ENCODE peak calls at places on chromosome 12, in six cellular contexts. P is tibial nerve; S is fibroblast of lung; M is A549; N is CD8-positive, alpha-beta T cell; T is Peyer's patch. D is an unnamed sample.

GRCh38 chr12:98399532-98399931 is 115.9 kb upstream of the TMPO start:
- DNase-seq in T (peak), S (peak), P (no peak), M (peak), N (peak), D (peak)

GRCh38 chr12:31965090-31965489 is 5.9 kb downstream of the RESF1 start:
- DNase-seq in N (peak), M (no peak), P (no peak), T (no peak), S (no peak), D (no peak)

GRCh38 chr12:122888232-122888752 is 7.6 kb downstream of the VPS37B start:
- DNase-seq in M (peak), P (no peak), N (peak), T (peak), S (peak), D (no peak)

GRCh38 chr12:89920866-89921265 is 212.2 kb upstream of the ATP2B1 start:
- DNase-seq in S (no peak), P (no peak), T (no peak), M (no peak), N (no peak), D (no peak)

GRCh38 chr12:15164997-15165659 is 56.1 kb downstream of the RERG start:
- DNase-seq in T (no peak), M (no peak), N (no peak), S (peak), P (no peak), D (peak)

GRCh38 chr12:50314629-50315312 is 31.5 kb upstream of the LIMA1 start:
- DNase-seq in M (peak), N (no peak), P (no peak), T (no peak), S (peak), D (no peak)

GRCh38 chr12:96033549-96034389 is 1.6 kb downstream of the LTA4H start:
- DNase-seq in M (no peak), N (no peak), T (no peak), S (no peak), P (no peak), D (no peak)

GRCh38 chr12:26704684-26705475 is 128.1 kb downstream of the ITPR2 start:
- DNase-seq in T (no peak), S (peak), P (no peak), M (no peak), N (no peak), D (no peak)

GRCh38 chr12:67320614-67321305 is 51.6 kb downstream of the CAND1 start:
- DNase-seq in S (peak), N (no peak), M (no peak), T (no peak), P (no peak), D (no peak)

GRCh38 chr12:68013181-68013580 is 23.9 kb downstream of the IFNG-AS1 start:
- DNase-seq in T (no peak), P (no peak), N (no peak), S (no peak), M (no peak), D (no peak)

GRCh38 chr12:21940972-21941521 is at the start of gene ABCC9:
- DNase-seq in N (no peak), P (peak), S (peak), T (no peak), M (no peak), D (no peak)

GRCh38 chr12:95815635-95816212 is 25.2 kb upstream of the NTN4 start:
- DNase-seq in T (no peak), P (no peak), S (peak), M (peak), N (no peak), D (no peak)

GRCh38 chr12:42625611-42626010 is 36.1 kb upstream of the PRICKLE1 start:
- DNase-seq in P (no peak), S (peak), T (no peak), M (no peak), N (no peak), D (no peak)

GRCh38 chr12:52540531-52540930 is 12.4 kb downstream of the KRT71 start:
- DNase-seq in S (no peak), T (no peak), N (no peak), P (no peak), M (no peak), D (no peak)

GRCh38 chr12:128245890-128246289 is 21.1 kb upstream of the TMEM132C start:
- DNase-seq in S (no peak), T (no peak), P (no peak), M (no peak), N (no peak), D (no peak)
- H3K4me3 ChIP-seq in S (no peak), T (no peak), P (no peak), M (no peak), N (no peak), D (no peak)

DNA sequence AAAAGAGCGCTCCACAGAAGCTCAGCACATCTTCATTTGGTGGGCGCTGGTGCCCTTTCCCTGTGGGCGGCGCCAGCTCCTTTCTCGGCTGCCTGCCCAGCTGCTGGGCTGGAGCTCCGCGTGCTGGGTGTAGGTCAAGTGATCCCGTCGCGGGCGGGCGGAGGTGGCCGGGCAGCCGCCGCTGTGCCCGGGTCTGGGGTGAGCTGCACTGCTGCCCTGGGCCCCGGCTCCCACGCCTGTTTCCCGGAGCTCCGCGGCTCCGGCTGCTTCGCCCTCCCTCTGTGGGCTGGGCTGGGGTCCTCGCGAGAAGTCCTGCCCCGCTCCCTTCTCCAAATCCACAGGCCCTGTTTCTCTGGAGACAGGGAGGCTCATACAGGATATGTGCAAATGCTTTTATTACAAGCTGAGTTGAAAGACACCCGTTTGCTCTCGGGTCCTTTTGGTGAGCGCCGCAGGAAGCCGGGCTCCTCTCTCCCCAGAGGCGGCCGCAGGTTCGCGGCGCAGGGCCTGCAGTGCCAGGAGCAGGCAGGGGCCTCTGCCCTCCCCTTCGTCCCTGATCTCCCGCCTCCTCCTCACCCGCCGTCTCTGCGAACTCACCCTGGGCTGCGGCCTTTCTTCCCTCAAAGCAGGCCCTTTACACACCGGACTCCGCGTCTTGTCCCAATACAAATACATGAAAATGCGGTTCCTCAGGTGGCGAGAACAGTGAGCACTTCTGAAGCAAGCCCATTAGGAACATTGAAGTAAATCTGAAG is 67.8 kb upstream of the CAPRIN2 start:
- DNase-seq in M (peak), N (peak), T (peak), S (peak), P (peak), D (no peak)
- H3K4me3 ChIP-seq in M (peak), N (peak), T (peak), S (peak), P (peak), D (peak)

GRCh38 chr12:109093022-109093918 is at the start of gene ALKBH2:
- DNase-seq in N (peak), P (peak), S (peak), M (peak), T (peak), D (peak)

GRCh38 chr12:109088818-109089217 is 4.5 kb downstream of the ALKBH2 start:
- DNase-seq in T (no peak), S (no peak), N (no peak), P (no peak), M (no peak), D (no peak)

GRCh38 chr12:109097140-109097434 is 310 bp upstream of the UNG start:
- DNase-seq in N (no peak), M (no peak), P (no peak), S (no peak), T (no peak), D (no peak)

GRCh38 chr12:109089683-109090082 is 3.6 kb downstream of the ALKBH2 start:
- DNase-seq in P (no peak), S (no peak), T (no peak), M (no peak), N (no peak), D (no peak)

GRCh38 chr12:109092484-109093021 is 719 bp downstream of the ALKBH2 start:
- DNase-seq in M (no peak), P (no peak), T (no peak), N (no peak), S (no peak), D (no peak)
- H3K4me3 ChIP-seq in M (peak), P (peak), T (peak), N (peak), S (peak), D (peak)

DNA sequence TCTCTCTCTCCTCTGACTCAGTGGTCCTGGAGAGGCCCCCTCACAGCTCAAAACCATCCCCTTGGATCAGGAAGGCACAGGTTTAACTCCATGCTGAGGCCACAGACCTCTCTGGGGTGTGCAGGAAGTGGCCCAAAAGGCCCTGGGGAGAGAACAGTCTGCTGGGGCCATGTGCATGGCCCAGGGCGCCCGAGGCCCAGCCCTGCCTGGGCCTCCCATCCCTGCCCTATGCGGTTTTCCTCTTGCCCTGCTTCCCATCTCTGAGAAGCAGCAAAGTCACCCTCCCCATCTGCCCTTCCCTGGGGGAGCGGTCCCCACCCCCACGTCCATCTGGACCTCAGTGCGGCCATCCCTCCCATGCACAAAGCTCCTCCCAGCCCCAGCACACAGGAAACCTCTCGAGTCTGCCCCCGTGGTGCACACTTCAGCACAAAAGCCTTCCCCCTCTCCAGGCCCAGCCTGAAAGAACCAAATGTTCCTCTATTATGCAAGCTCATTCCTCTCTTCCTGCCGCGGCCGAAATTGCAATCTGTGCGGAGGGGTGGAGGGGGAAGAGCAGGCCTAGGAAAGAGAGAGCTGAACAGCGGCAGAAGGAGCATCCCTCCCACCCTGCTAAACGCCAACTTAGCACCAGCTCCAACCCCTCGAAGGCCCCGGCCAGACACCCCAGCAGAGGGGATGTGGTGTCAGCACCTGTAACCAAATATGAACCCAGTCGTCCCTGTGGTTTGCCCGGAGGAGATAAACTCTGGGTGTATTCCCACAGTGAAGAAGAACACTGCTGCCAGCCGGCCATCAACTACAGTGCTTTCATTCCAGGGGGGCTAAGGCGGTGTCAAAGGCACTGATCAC is 108.5 kb downstream of the SCARB1 start:
- DNase-seq in P (peak), M (no peak), N (peak), S (peak), T (peak), D (peak)
- H3K4me3 ChIP-seq in P (no peak), M (no peak), N (peak), S (no peak), T (no peak), D (no peak)